ENCODE peak calls at places on chromosome 1, in five cellular contexts. One of them, this sample, is unnamed.

GRCh38 chr1:223748773-223749733 is 36.7 kb downstream of the CAPN2 start:
- DNase-seq in Daoy: peak; percentile 60
- DNase-seq in right cardiac atrium: peak; percentile 87
- DNase-seq in activated CD4-positive, alpha-beta T cell treated with anti-CD3 and anti-CD28 coated beads, Interleukin-2, amount 10 ng/mL, durations not matched to agents 7 days and 5 days: peak; percentile 64
- DNase-seq in stimulated activated CD8-positive, alpha-beta memory T cell treated with anti-CD3 and anti-CD28 coated beads, Interleukin-4, amount 100 ng/mL, for 1 hour: peak; percentile 36
- DNase-seq in this sample: no peak

GRCh38 chr1:196861429-196861828 is 26.4 kb upstream of the CFHR4 start:
- DNase-seq in Daoy: no peak
- DNase-seq in right cardiac atrium: no peak
- DNase-seq in activated CD4-positive, alpha-beta T cell treated with anti-CD3 and anti-CD28 coated beads, Interleukin-2, amount 10 ng/mL, durations not matched to agents 7 days and 5 days: no peak
- DNase-seq in stimulated activated CD8-positive, alpha-beta memory T cell treated with anti-CD3 and anti-CD28 coated beads, Interleukin-4, amount 100 ng/mL, for 1 hour: no peak
- DNase-seq in this sample: no peak

GRCh38 chr1:197144570-197145325 is 1.7 kb downstream of the ASPM start:
- DNase-seq in stimulated activated CD8-positive, alpha-beta memory T cell treated with anti-CD3 and anti-CD28 coated beads, Interleukin-4, amount 100 ng/mL, for 1 hour: no peak
- DNase-seq in Daoy: peak; percentile 44
- DNase-seq in right cardiac atrium: no peak
- DNase-seq in activated CD4-positive, alpha-beta T cell treated with anti-CD3 and anti-CD28 coated beads, Interleukin-2, amount 10 ng/mL, durations not matched to agents 7 days and 5 days: peak; percentile 22
- DNase-seq in this sample: no peak

GRCh38 chr1:210848474-210848873 is 285.5 kb downstream of the KCNH1 start:
- DNase-seq in right cardiac atrium: no peak
- DNase-seq in activated CD4-positive, alpha-beta T cell treated with anti-CD3 and anti-CD28 coated beads, Interleukin-2, amount 10 ng/mL, durations not matched to agents 7 days and 5 days: no peak
- DNase-seq in Daoy: no peak
- DNase-seq in stimulated activated CD8-positive, alpha-beta memory T cell treated with anti-CD3 and anti-CD28 coated beads, Interleukin-4, amount 100 ng/mL, for 1 hour: no peak
- DNase-seq in this sample: no peak

GRCh38 chr1:198117267-198117666 is 39.5 kb upstream of the NEK7 start:
- DNase-seq in Daoy: no peak
- DNase-seq in right cardiac atrium: no peak
- DNase-seq in stimulated activated CD8-positive, alpha-beta memory T cell treated with anti-CD3 and anti-CD28 coated beads, Interleukin-4, amount 100 ng/mL, for 1 hour: no peak
- DNase-seq in activated CD4-positive, alpha-beta T cell treated with anti-CD3 and anti-CD28 coated beads, Interleukin-2, amount 10 ng/mL, durations not matched to agents 7 days and 5 days: no peak
- DNase-seq in this sample: no peak

GRCh38 chr1:231626951-231627614 is 493 bp downstream of the DISC1 start:
- DNase-seq in activated CD4-positive, alpha-beta T cell treated with anti-CD3 and anti-CD28 coated beads, Interleukin-2, amount 10 ng/mL, durations not matched to agents 7 days and 5 days: peak; percentile 58
- DNase-seq in right cardiac atrium: peak; percentile 92
- DNase-seq in Daoy: peak; percentile 58
- DNase-seq in stimulated activated CD8-positive, alpha-beta memory T cell treated with anti-CD3 and anti-CD28 coated beads, Interleukin-4, amount 100 ng/mL, for 1 hour: no peak
- DNase-seq in this sample: peak; percentile 7

GRCh38 chr1:2322065-2322571 is 69.2 kb downstream of the MORN1 start:
- DNase-seq in stimulated activated CD8-positive, alpha-beta memory T cell treated with anti-CD3 and anti-CD28 coated beads, Interleukin-4, amount 100 ng/mL, for 1 hour: no peak
- DNase-seq in Daoy: peak; percentile 79
- DNase-seq in right cardiac atrium: peak; percentile 95
- DNase-seq in activated CD4-positive, alpha-beta T cell treated with anti-CD3 and anti-CD28 coated beads, Interleukin-2, amount 10 ng/mL, durations not matched to agents 7 days and 5 days: no peak
- DNase-seq in this sample: peak; percentile 37

GRCh38 chr1:42436794-42437458 is 18.9 kb downstream of the ZMYND12 start:
- DNase-seq in right cardiac atrium: no peak
- DNase-seq in activated CD4-positive, alpha-beta T cell treated with anti-CD3 and anti-CD28 coated beads, Interleukin-2, amount 10 ng/mL, durations not matched to agents 7 days and 5 days: no peak
- DNase-seq in Daoy: peak; percentile 22
- DNase-seq in stimulated activated CD8-positive, alpha-beta memory T cell treated with anti-CD3 and anti-CD28 coated beads, Interleukin-4, amount 100 ng/mL, for 1 hour: no peak
- DNase-seq in this sample: no peak

GRCh38 chr1:228016653-228017355 is 10.0 kb downstream of the WNT3A start:
- DNase-seq in activated CD4-positive, alpha-beta T cell treated with anti-CD3 and anti-CD28 coated beads, Interleukin-2, amount 10 ng/mL, durations not matched to agents 7 days and 5 days: no peak
- DNase-seq in Daoy: no peak
- DNase-seq in stimulated activated CD8-positive, alpha-beta memory T cell treated with anti-CD3 and anti-CD28 coated beads, Interleukin-4, amount 100 ng/mL, for 1 hour: no peak
- DNase-seq in right cardiac atrium: no peak
- DNase-seq in this sample: no peak

GRCh38 chr1:46595127-46595526 is 8.9 kb downstream of the MKNK1 start:
- DNase-seq in activated CD4-positive, alpha-beta T cell treated with anti-CD3 and anti-CD28 coated beads, Interleukin-2, amount 10 ng/mL, durations not matched to agents 7 days and 5 days: peak; percentile 34
- DNase-seq in stimulated activated CD8-positive, alpha-beta memory T cell treated with anti-CD3 and anti-CD28 coated beads, Interleukin-4, amount 100 ng/mL, for 1 hour: no peak
- DNase-seq in right cardiac atrium: peak; percentile 88
- DNase-seq in Daoy: no peak
- DNase-seq in this sample: no peak

This sample was measured in thoracic aorta.